ENCODE peak calls at places on chromosomes 13 and 19, in nine cellular contexts. G is activated T-cell treated with anti-CD3 and anti-CD28 coated beads, Interleukin-2, amount 50 U/mL, for 24 hours; C is mucosa of descending colon; M is T1000; F is SK-N-SH; S is activated CD4-positive, alpha-beta T cell treated with anti-CD3 and anti-CD28 coated beads for 48 hours; I is stimulated activated CD4-positive, alpha-beta T cell treated with anti-CD3 and anti-CD28 coated beads, Interleukin-12 subunit alpha, Interleukin-12 subunit beta, amount 100 ng/mL, for 24 hours; T is GM12892; O is NCI-H1436 treated with DMSO at 0.1 percent for 48 hours. E is an unnamed sample.

GRCh38 chr13:23695711-23696512 is 125.7 kb downstream of the TNFRSF19 start:
- DNase-seq in I (peak), S (peak), F (no peak), T (peak), O (no peak), M (no peak), G (peak), C (peak), E (peak)

GRCh38 chr19:15123900-15124299 is 16.7 kb downstream of the SYDE1 start:
- DNase-seq in T (no peak), F (peak), O (no peak), I (no peak), G (peak), C (peak), M (no peak), S (no peak), E (no peak)

GRCh38 chr13:43835701-43836100 is 43.8 kb downstream of the CCDC122 start:
- DNase-seq in F (no peak), I (no peak), T (no peak), S (no peak), G (no peak), M (no peak), O (no peak), C (no peak), E (no peak)

GRCh38 chr13:33080962-33081655 is 64.9 kb downstream of the KL start:
- DNase-seq in I (no peak), S (no peak), C (no peak), T (no peak), F (no peak), O (no peak), G (no peak), M (no peak), E (no peak)

GRCh38 chr13:77529501-77529840 is 6.0 kb upstream of the SCEL start:
- DNase-seq in G (no peak), F (no peak), S (no peak), I (no peak), O (no peak), M (no peak), C (no peak), T (no peak), E (no peak)

GRCh38 chr13:106078191-106078590 is 457.3 kb downstream of the EFNB2 start:
- DNase-seq in G (no peak), T (no peak), C (no peak), I (no peak), O (no peak), F (no peak), S (no peak), M (no peak), E (no peak)

GRCh38 chr19:7611541-7612279 is 16.0 kb downstream of the CAMSAP3 start:
- DNase-seq in F (no peak), M (no peak), S (no peak), T (no peak), O (no peak), G (peak), C (no peak), I (no peak), E (no peak)

GRCh38 chr13:24080134-24080533 is 80.4 kb upstream of the SPATA13 start:
- DNase-seq in O (no peak), M (no peak), G (no peak), S (no peak), C (no peak), I (no peak), F (no peak), T (no peak), E (no peak)

GRCh38 chr19:12481781-12482504 is 2.7 kb downstream of the ZNF709 start:
- DNase-seq in F (no peak), G (no peak), T (no peak), I (no peak), O (no peak), S (no peak), M (no peak), C (no peak), E (no peak)

GRCh38 chr19:16386619-16387240 is 62.1 kb downstream of the KLF2 start:
- DNase-seq in I (no peak), F (peak), S (peak), T (no peak), G (no peak), M (peak), O (no peak), C (peak), E (no peak)

GRCh38 chr13:102299366-102299765 is 102.5 kb downstream of the FGF14 start:
- DNase-seq in F (no peak), S (no peak), M (no peak), T (no peak), G (no peak), O (no peak), I (no peak), C (no peak), E (no peak)

E was measured in GM06990.